ENCODE peak calls at places on chromosomes 5 and 9, in seven cellular contexts. Y is lower lobe of right lung; W is CD8-positive, alpha-beta memory T cell; K is heart left ventricle; Q is MM.1S; C is mammary epithelial cell; H is pancreas. P is an unnamed sample. For H3K4me1 and H3K9me3, the result is how much of the 10 kb centered on the place peaks cover.

GRCh38 chr9:70574222-70574837 is 159.9 kb upstream of the KLF9 start:
- DNase-seq in Y (no peak), C (no peak), W (no peak), H (no peak), K (no peak), Q (no peak), P (no peak)

GRCh38 chr5:140261403-140262171 is 41.3 kb downstream of the PFDN1 start:
- DNase-seq in Q (no peak), W (no peak), H (peak), K (peak), C (peak), Y (peak), P (peak)

GRCh38 chr5:1210832-1211251 is 9.4 kb downstream of the SLC6A19 start:
- DNase-seq in K (no peak), Q (no peak), H (no peak), W (no peak), C (no peak), Y (peak), P (peak)

GRCh38 chr9:81379655-81380054 is 309.7 kb downstream of the TLE1 start:
- DNase-seq in Y (no peak), W (no peak), K (no peak), H (no peak), C (no peak), Q (no peak), P (no peak)

GRCh38 chr5:178551468-178551867 is 38.7 kb downstream of the COL23A1 start:
- DNase-seq in Y (no peak), Q (no peak), W (no peak), C (no peak), H (no peak), K (no peak), P (no peak)

GRCh38 chr9:17829812-17830385 is 251.0 kb downstream of the SH3GL2 start:
- DNase-seq in Q (no peak), H (no peak), C (no peak), Y (no peak), K (no peak), W (no peak), P (no peak)

GRCh38 chr5:166671818-166672217 is 1619.6 kb upstream of the WWC1 start:
- DNase-seq in Q (no peak), W (no peak), C (no peak), Y (no peak), H (no peak), K (no peak), P (no peak)

GRCh38 chr5:145506451-145506850 is 328.7 kb downstream of the PRELID2 start:
- DNase-seq in W (no peak), K (no peak), Q (no peak), H (no peak), Y (no peak), C (no peak), P (no peak)

GRCh38 chr5:93303291-93303691 is 277.7 kb downstream of the NR2F1-AS1 start:
- DNase-seq in Q (no peak), K (no peak), H (no peak), Y (no peak), W (no peak), C (no peak), P (no peak)
- H3K4me1 ChIP-seq in Q (under half), K (under half), H (under half), Y (under half), W (under half), C (under half), P (under half)

GRCh38 chr9:976805-977360 is 428 bp downstream of the DMRT3 start:
- DNase-seq in K (no peak), H (no peak), Q (peak), W (no peak), Y (no peak), C (peak), P (no peak)
- H3K9me3 ChIP-seq in K (under half), H (under half), Q (under half), W (under half), Y (under half), C (under half), P (under half)

GRCh38 chr9:89435315-89435823 is 62.5 kb downstream of the SEMA4D start:
- DNase-seq in Q (peak), W (no peak), C (peak), K (no peak), Y (peak), H (peak), P (peak)
- H3K4me1 ChIP-seq in Q (half or more), W (half or more), C (under half), K (under half), Y (under half), H (under half), P (under half)

DNA sequence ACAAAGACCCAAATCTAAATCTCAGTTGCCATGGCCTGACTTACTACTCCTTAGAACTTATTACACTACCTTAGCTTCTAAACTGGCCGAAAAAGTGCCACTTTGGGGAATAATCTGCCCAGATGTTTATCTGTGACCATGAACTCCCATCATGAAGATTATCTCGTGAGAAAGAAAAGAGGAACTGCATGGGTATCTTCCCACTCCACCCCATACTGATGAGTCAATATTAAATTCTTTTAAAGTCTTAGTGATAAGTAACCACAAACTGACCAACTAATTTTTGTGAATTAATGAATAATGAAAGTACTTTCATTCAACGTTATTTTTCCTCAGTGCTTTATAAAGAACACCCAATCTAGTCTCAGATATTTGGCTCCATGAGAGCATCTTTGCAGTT is 493.5 kb downstream of the EBF1 start:
- DNase-seq in K (no peak), C (no peak), Q (no peak), Y (no peak), W (no peak), H (no peak), P (no peak)
- H3K9me3 ChIP-seq in K (under half), C (under half), Q (under half), Y (under half), W (under half), H (under half), P (under half)

DNA sequence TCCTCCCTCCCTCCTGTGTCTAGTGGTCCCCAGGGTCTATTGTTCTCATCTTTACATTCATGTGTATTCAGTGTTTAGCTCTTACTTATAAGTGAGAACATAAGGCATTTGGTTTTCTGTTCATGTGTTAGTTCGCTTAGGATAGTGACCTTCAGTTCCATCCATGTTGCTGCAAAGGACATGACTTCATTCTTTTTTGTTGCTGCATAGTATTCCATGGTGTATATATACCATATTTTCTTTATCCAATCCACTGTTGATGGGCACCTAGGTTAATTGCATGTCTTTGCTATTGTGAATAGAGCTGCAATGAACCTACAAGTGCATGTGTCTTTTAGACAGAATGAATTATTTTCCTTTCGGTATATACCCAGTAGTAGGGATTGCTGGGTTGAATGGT is 46.8 kb downstream of the FYB1 start:
- DNase-seq in W (no peak), Y (no peak), K (no peak), Q (no peak), C (no peak), H (no peak), P (no peak)
- H3K4me1 ChIP-seq in W (half or more), Y (under half), K (under half), Q (under half), C (under half), H (under half), P (under half)

P was measured in RWPE2.